ENCODE peak calls at places on chromosomes 2 and 18, in ten cellular contexts. K is stomach; Y is heart right ventricle; J is CD8-positive, alpha-beta T cell; X is uterus; U is PC-3; L is adrenal gland; Q is A549; V is effector memory CD4-positive, alpha-beta T cell; I is CD4-positive, alpha-beta memory T cell. A is an unnamed sample.

GRCh38 chr2:15069149-15069548 is 436.6 kb downstream of the LRATD1 start:
- DNase-seq in L (no peak), K (no peak), X (no peak), I (no peak), Q (no peak), Y (peak; percentile 11), J (no peak), U (no peak), V (no peak), A (no peak)

GRCh38 chr2:236092714-236093113 is 75.5 kb downstream of the GBX2 start:
- DNase-seq in I (no peak), L (no peak), Q (no peak), Y (no peak), K (no peak), X (no peak), V (no peak), U (no peak), J (no peak), A (no peak)

GRCh38 chr2:118013221-118013723 is 598 bp downstream of the CCDC93 start:
- DNase-seq in I (peak; percentile 31), L (peak; percentile 81), J (peak; percentile 15), Q (peak; percentile 55), K (peak; percentile 55), X (peak; percentile 19), U (peak; percentile 7), V (peak; percentile 21), Y (peak; percentile 52), A (peak; percentile 21)

GRCh38 chr2:233448220-233448559 is 93.9 kb downstream of the DGKD start:
- DNase-seq in Y (no peak), L (no peak), Q (no peak), J (no peak), I (no peak), U (peak; percentile 17), X (no peak), V (no peak), K (no peak), A (no peak)

GRCh38 chr2:20027260-20027677 is 14.8 kb upstream of the MATN3 start:
- DNase-seq in X (no peak), J (no peak), L (no peak), K (no peak), I (no peak), U (no peak), V (no peak), Q (no peak), Y (no peak), A (no peak)

GRCh38 chr2:214830794-214831346 is 21.4 kb upstream of the BARD1 start:
- DNase-seq in Q (no peak), X (no peak), U (peak; percentile 52), J (no peak), Y (no peak), I (no peak), V (no peak), K (no peak), L (no peak), A (no peak)

GRCh38 chr18:21298351-21298750 is 56.3 kb downstream of the GREB1L start:
- DNase-seq in U (peak; percentile 19), V (no peak), K (no peak), I (no peak), J (no peak), Y (no peak), Q (no peak), L (no peak), X (no peak), A (no peak)

GRCh38 chr2:127217470-127218325 is 2.4 kb downstream of the CYP27C1 start:
- DNase-seq in L (no peak), Q (peak; percentile 71), V (no peak), I (no peak), K (no peak), Y (no peak), X (no peak), J (no peak), U (peak; percentile 95), A (no peak)

GRCh38 chr2:10253596-10254372 is 48.9 kb upstream of the HPCAL1 start:
- DNase-seq in Q (no peak), L (peak; percentile 2), K (no peak), Y (no peak), V (no peak), X (no peak), I (no peak), J (no peak), U (no peak), A (no peak)
- H3K27ac ChIP-seq in Q (peak overlapping the region; percentile 30), L (no peak overlapping the region), K (no peak overlapping the region), Y (no peak overlapping the region), V (no peak overlapping the region), X (no peak overlapping the region), I (no peak overlapping the region), J (no peak overlapping the region), U (peak overlapping the region; percentile 27), A (no peak overlapping the region)

DNA sequence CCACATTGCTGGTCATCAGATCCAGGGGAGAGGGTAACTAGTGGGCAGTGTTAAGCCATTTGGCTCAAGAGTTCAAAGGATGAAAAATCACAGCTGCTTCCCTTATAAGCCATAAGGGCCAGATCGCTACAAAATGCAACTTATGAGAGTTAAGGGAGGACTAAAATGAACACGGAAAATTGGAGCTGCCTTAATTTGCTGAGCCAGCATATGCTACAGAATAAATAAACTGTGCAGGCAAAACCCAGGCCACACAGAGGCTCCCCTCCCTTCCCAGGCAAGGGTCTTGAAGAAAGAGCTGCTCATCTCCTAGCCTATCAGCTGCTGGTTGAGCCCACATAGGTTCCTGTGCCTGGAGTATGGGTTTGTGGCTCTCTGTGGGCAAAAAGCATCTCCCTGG is 522.7 kb downstream of the TDRD15 start:
- DNase-seq in I (no peak), U (no peak), L (no peak), Q (no peak), X (no peak), V (no peak), J (no peak), K (no peak), Y (no peak), A (no peak)
- H3K27ac ChIP-seq in I (no peak overlapping the region), U (no peak overlapping the region), L (peak overlapping the region; percentile 22), Q (no peak overlapping the region), X (no peak overlapping the region), V (no peak overlapping the region), J (no peak overlapping the region), K (no peak overlapping the region), Y (no peak overlapping the region), A (no peak overlapping the region)

GRCh38 chr2:172084734-172085459 is 410 bp upstream of the DLX1 start:
- DNase-seq in L (peak; percentile 69), I (no peak), Y (peak; percentile 70), K (peak; percentile 69), Q (peak; percentile 79), V (peak; percentile 43), U (peak; percentile 96), J (no peak), X (peak; percentile 60), A (peak; percentile 73)

GRCh38 chr2:172084484-172084733 is 898 bp upstream of the DLX1 start:
- DNase-seq in I (no peak), Y (no peak), V (no peak), J (no peak), U (peak; percentile 62), L (no peak), Q (no peak), K (no peak), X (no peak), A (no peak)

GRCh38 chr2:172086349-172087190 is 1.3 kb downstream of the DLX1 start:
- DNase-seq in U (peak; percentile 57), K (no peak), V (peak; percentile 54), L (no peak), J (no peak), Y (no peak), I (peak; percentile 68), X (no peak), Q (no peak), A (no peak)

GRCh38 chr2:172087191-172087779 is 2.0 kb downstream of the DLX1 start:
- DNase-seq in X (no peak), V (no peak), Y (no peak), U (no peak), K (no peak), L (no peak), Q (no peak), J (no peak), I (no peak), A (no peak)

DNA sequence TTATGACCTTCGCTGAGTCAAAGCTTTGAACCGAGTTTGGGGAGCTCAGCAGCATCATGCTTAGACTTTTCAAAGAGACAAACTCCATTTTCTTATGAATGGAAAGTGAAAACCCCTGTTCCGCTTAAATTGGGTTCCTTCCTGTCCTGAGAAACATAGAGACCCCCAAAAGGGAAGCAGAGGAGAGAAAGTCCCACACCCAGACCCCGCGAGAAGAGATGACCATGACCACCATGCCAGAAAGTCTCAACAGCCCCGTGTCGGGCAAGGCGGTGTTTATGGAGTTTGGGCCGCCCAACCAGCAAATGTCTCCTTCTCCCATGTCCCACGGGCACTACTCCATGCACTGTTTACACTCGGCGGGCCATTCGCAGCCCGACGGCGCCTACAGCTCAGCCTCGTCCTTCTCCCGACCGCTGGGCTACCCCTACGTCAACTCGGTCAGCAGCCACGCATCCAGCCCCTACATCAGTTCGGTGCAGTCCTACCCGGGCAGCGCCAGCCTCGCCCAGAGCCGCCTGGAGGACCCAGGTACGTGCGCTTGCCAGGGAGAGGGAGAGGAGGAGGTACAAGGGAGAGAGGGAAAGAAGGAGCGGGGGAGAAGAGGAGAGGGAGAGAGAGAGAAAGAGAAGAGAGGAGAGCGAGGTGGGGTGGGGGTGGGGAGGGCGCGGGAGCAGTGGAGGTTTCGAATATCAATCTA is at the start of gene DLX1:
- DNase-seq in X (no peak), Q (peak; percentile 51), J (no peak), I (no peak), U (no peak), V (no peak), Y (no peak), K (no peak), L (no peak), A (no peak)
- H3K27ac ChIP-seq in X (no peak within 1 kb of the TSS), Q (peak within 1 kb of the TSS; percentile 79), J (no peak within 1 kb of the TSS), I (no peak within 1 kb of the TSS), U (peak within 1 kb of the TSS; percentile 60), V (no peak within 1 kb of the TSS), Y (no peak within 1 kb of the TSS), K (no peak within 1 kb of the TSS), L (no peak within 1 kb of the TSS), A (no peak within 1 kb of the TSS)

GRCh38 chr2:9971890-9972289 is 20.4 kb downstream of the GRHL1 start:
- DNase-seq in U (no peak), Q (no peak), L (no peak), V (no peak), X (no peak), I (no peak), Y (no peak), J (no peak), K (no peak), A (no peak)

GRCh38 chr2:9972621-9973445 is 21.3 kb downstream of the GRHL1 start:
- DNase-seq in J (no peak), Y (no peak), X (no peak), V (no peak), Q (no peak), K (peak; percentile 69), U (peak; percentile 41), I (no peak), L (no peak), A (peak; percentile 68)

GRCh38 chr2:9968940-9969497 is 17.5 kb downstream of the GRHL1 start:
- DNase-seq in Y (no peak), X (no peak), U (no peak), Q (no peak), V (no peak), K (no peak), I (no peak), L (no peak), J (no peak), A (no peak)

GRCh38 chr2:9971105-9971818 is 19.8 kb downstream of the GRHL1 start:
- DNase-seq in K (no peak), U (peak; percentile 54), J (no peak), L (no peak), Y (no peak), X (no peak), Q (no peak), I (no peak), V (no peak), A (no peak)

DNA sequence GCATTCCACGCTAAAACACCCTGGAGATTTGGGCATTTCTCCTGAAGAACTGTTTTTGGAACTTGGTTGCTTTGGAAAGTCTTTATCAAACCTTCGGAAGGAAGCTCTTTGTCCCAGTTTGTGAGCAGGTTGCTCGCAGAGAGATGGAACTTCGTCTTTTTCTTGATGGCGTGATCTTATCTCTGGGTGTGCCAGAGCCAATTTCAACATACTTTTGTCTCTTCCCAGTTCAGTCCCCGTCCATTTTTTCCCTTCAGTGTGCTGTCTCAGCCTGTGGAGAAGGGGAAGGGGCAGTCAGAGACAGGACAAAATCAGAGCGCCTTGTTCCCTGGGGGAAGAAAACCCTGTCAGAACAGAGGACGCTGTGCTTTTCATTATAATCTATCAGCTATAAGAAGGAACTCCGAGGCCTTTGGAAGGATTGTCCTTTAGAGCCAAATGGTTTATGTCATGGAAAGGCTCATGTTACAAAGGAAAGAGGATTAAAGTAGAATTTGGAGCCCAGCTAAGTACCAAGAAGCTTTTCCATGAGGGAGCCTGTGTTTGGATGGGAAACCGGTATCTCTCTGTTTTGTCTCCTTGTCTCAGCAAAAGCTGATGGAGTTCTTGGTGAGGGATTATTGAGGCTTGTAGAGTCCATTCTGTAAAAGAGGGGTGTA is 19.0 kb downstream of the GRHL1 start:
- DNase-seq in V (no peak), I (no peak), J (no peak), K (no peak), U (no peak), X (no peak), Q (no peak), L (no peak), Y (no peak), A (no peak)
- H3K27ac ChIP-seq in V (no peak overlapping the region), I (no peak overlapping the region), J (no peak overlapping the region), K (no peak overlapping the region), U (no peak overlapping the region), X (no peak overlapping the region), Q (no peak overlapping the region), L (no peak overlapping the region), Y (no peak overlapping the region), A (no peak overlapping the region)